ENCODE peak calls at places on chromosomes 1 and 21, in eight cellular contexts. J is right cardiac atrium; F is foreskin keratinocyte; L is activated T-cell treated with anti-CD3 and anti-CD28 coated beads, Interleukin-2, amount 50 U/mL, for 4 hours; V is K562; T is heart right ventricle; H is T-helper 17 cell; O is CD4-positive, alpha-beta T cell. K is an unnamed sample.

GRCh38 chr1:30476911-30477459 is 246.4 kb downstream of the MATN1 start:
- ATAC-seq in J (no peak), T (no peak), H (no peak), F (no peak), L (no peak), V (peak), O (no peak), K (no peak)

GRCh38 chr21:33384851-33385331 is 18.3 kb upstream of the IFNGR2 start:
- ATAC-seq in L (peak), O (peak), V (no peak), J (no peak), H (peak), T (no peak), F (no peak), K (no peak)

GRCh38 chr21:15430577-15430976 is 299.2 kb upstream of the USP25 start:
- ATAC-seq in L (no peak), V (no peak), F (no peak), J (no peak), T (no peak), O (no peak), H (no peak), K (no peak)

GRCh38 chr1:169620565-169620964 is 9.4 kb downstream of the SELP start:
- ATAC-seq in T (no peak), H (no peak), O (no peak), J (no peak), L (no peak), V (no peak), F (no peak), K (no peak)

GRCh38 chr1:116989851-116990250 is 11.7 kb upstream of the CD101 start:
- ATAC-seq in V (no peak), H (no peak), T (no peak), J (peak), O (no peak), L (no peak), F (no peak), K (no peak)

GRCh38 chr1:203028067-203028783 is 1.9 kb downstream of the PPFIA4 start:
- ATAC-seq in H (no peak), T (peak), F (no peak), O (no peak), J (no peak), V (no peak), L (no peak), K (no peak)

GRCh38 chr1:9852410-9853301 is 28.9 kb upstream of the CLSTN1 start:
- ATAC-seq in J (peak), O (no peak), T (no peak), H (no peak), V (no peak), L (no peak), F (peak), K (peak)

GRCh38 chr1:109620396-109620817 is 770 bp downstream of the AMPD2 start:
- ATAC-seq in T (peak), O (peak), V (peak), F (peak), L (peak), J (peak), H (peak), K (peak)

GRCh38 chr1:205510308-205510950 is 6.0 kb downstream of the CDK18 start:
- ATAC-seq in J (peak), T (peak), V (no peak), F (no peak), L (no peak), O (no peak), H (no peak), K (no peak)

GRCh38 chr1:117809764-117810163 is 119.7 kb downstream of the GDAP2 start:
- ATAC-seq in O (no peak), H (no peak), F (no peak), V (no peak), J (no peak), L (no peak), T (no peak), K (no peak)

GRCh38 chr1:190633488-190633887 is 155.8 kb upstream of the BRINP3 start:
- ATAC-seq in T (no peak), F (no peak), O (no peak), V (no peak), L (no peak), J (no peak), H (no peak), K (no peak)

GRCh38 chr1:37739222-37739621 is 25.7 kb downstream of the EPHA10 start:
- ATAC-seq in T (no peak), O (no peak), J (no peak), L (peak), H (no peak), V (no peak), F (peak), K (no peak)

GRCh38 chr1:31434101-31434871 is 21.3 kb downstream of the SERINC2 start:
- ATAC-seq in O (no peak), V (peak), F (no peak), L (no peak), J (no peak), H (no peak), T (peak), K (no peak)

GRCh38 chr1:227903061-227903521 is 44.6 kb downstream of the WNT9A start:
- ATAC-seq in F (no peak), V (no peak), H (no peak), J (peak), T (no peak), L (no peak), O (no peak), K (no peak)

GRCh38 chr1:84997667-84998600 is 1.0 kb upstream of the MCOLN2 start:
- ATAC-seq in V (no peak), L (no peak), O (peak), F (peak), T (no peak), H (no peak), J (peak), K (no peak)

GRCh38 chr1:169070547-169070946 is 35.9 kb upstream of the ATP1B1 start:
- ATAC-seq in L (no peak), H (no peak), J (peak), O (no peak), V (no peak), T (no peak), F (no peak), K (no peak)

GRCh38 chr1:15028117-15028516 is 125.4 kb upstream of the TMEM51 start:
- ATAC-seq in O (no peak), J (peak), T (peak), V (no peak), F (peak), H (no peak), L (no peak), K (peak)

K was measured in gastroesophageal sphincter.